ENCODE peak calls at places on chromosomes 13 and 19, in six cellular contexts. A, M, P, C, W and U are unnamed samples.

GRCh38 chr13:98869408-98870090 is 108.3 kb downstream of the DOCK9 start:
- DNase-seq in C (no peak), W (no peak), A (no peak), M (no peak), P (peak; percentile 28), U (no peak)

GRCh38 chr13:80928241-80928640 is 587.3 kb upstream of the SPRY2 start:
- DNase-seq in P (no peak), A (no peak), W (no peak), M (no peak), C (no peak), U (no peak)

GRCh38 chr13:113105032-113105993 is at the start of gene F7:
- DNase-seq in M (peak; percentile 48), A (no peak), W (no peak), C (no peak), P (no peak), U (no peak)

GRCh38 chr19:1074512-1075283 is 7.7 kb downstream of the ARHGAP45 start:
- DNase-seq in M (peak; percentile 97), A (peak; percentile 93), C (peak; percentile 65), W (peak; percentile 94), P (peak; percentile 86), U (peak; percentile 97)

GRCh38 chr13:21058361-21058760 is 3.0 kb downstream of the LATS2 start:
- DNase-seq in C (no peak), A (no peak), P (no peak), M (no peak), W (no peak), U (no peak)

GRCh38 chr13:108176685-108177274 is 38.6 kb downstream of the LIG4 start:
- DNase-seq in W (no peak), C (no peak), A (no peak), M (no peak), P (no peak), U (no peak)

GRCh38 chr19:29119582-29119981 is 93.4 kb downstream of the UQCRFS1 start:
- DNase-seq in A (peak; percentile 48), C (no peak), M (no peak), P (no peak), W (no peak), U (no peak)

GRCh38 chr19:42281175-42282035 is 12.4 kb downstream of the CIC start:
- DNase-seq in W (peak; percentile 52), C (peak; percentile 83), P (peak; percentile 69), A (peak; percentile 89), M (no peak), U (no peak)

GRCh38 chr19:18868380-18869230 is 27.4 kb downstream of the CERS1 start:
- DNase-seq in M (peak; percentile 69), P (no peak), A (no peak), W (no peak), C (no peak), U (no peak)

GRCh38 chr19:18099623-18099995 is 2.0 kb downstream of the MAST3 start:
- DNase-seq in P (no peak), M (no peak), W (no peak), A (no peak), C (no peak), U (no peak)

GRCh38 chr13:92197669-92198068 is 799.2 kb downstream of the GPC5 start:
- DNase-seq in P (no peak), M (no peak), A (no peak), W (no peak), C (no peak), U (no peak)

GRCh38 chr19:40413291-40413994 is at the start of gene PRX:
- DNase-seq in W (no peak), C (no peak), P (no peak), M (peak; percentile 33), A (no peak), U (no peak)

GRCh38 chr19:46748325-46749109 is 2.3 kb upstream of the STRN4 start:
- DNase-seq in C (no peak), A (no peak), P (peak; percentile 59), M (peak; percentile 84), W (peak; percentile 73), U (peak; percentile 84)

GRCh38 chr19:10114651-10115391 is 3.3 kb downstream of the P2RY11 start:
- DNase-seq in M (peak; percentile 75), W (peak; percentile 43), C (no peak), P (no peak), A (no peak), U (peak; percentile 67)

GRCh38 chr13:109271991-109272454 is 514.4 kb downstream of the IRS2 start:
- DNase-seq in C (no peak), W (no peak), P (no peak), A (no peak), M (no peak), U (no peak)

GRCh38 chr13:113115363-113116205 is 7.0 kb upstream of the F10 start:
- DNase-seq in W (no peak), M (peak; percentile 55), P (no peak), C (no peak), A (peak; percentile 59), U (no peak)

GRCh38 chr13:33261426-33262068 is 24.0 kb downstream of the STARD13 start:
- DNase-seq in P (no peak), A (no peak), C (no peak), W (no peak), M (no peak), U (no peak)

GRCh38 chr13:100473087-100473486 is 115.5 kb downstream of the GGACT start:
- DNase-seq in M (no peak), P (no peak), C (no peak), W (no peak), A (no peak), U (no peak)

GRCh38 chr13:80082396-80083096 is 258.4 kb downstream of the SPRY2 start:
- DNase-seq in P (no peak), A (no peak), W (no peak), C (no peak), M (no peak), U (no peak)

GRCh38 chr19:38838208-38838985 is 6.8 kb upstream of the ECH1 start:
- DNase-seq in C (peak; percentile 70), A (no peak), M (no peak), P (no peak), W (no peak), U (no peak)

GRCh38 chr19:38837304-38837626 is 5.7 kb upstream of the ECH1 start:
- DNase-seq in A (no peak), C (no peak), P (no peak), W (no peak), M (no peak), U (no peak)

GRCh38 chr19:38838986-38839761 is 7.6 kb upstream of the ECH1 start:
- DNase-seq in M (no peak), W (peak; percentile 11), A (no peak), C (no peak), P (no peak), U (no peak)

GRCh38 chr19:38836438-38837303 is 5.1 kb upstream of the ECH1 start:
- DNase-seq in W (peak; percentile 16), P (no peak), C (peak; percentile 40), M (no peak), A (no peak), U (no peak)

GRCh38 chr19:38837656-38838121 is 6.1 kb upstream of the ECH1 start:
- DNase-seq in M (no peak), P (no peak), C (no peak), W (no peak), A (no peak), U (no peak)
- H3K4me1 ChIP-seq in M (no peaks in the 10 kb centered on the region), P (peaks cover 45% of the 10 kb centered on the region), C (peaks cover 14% of the 10 kb centered on the region), W (peaks cover 7% of the 10 kb centered on the region), A (peaks cover 71% of the 10 kb centered on the region), U (peaks cover 17% of the 10 kb centered on the region)

GRCh38 chr19:7394728-7395359 is 46.1 kb downstream of the ARHGEF18 start:
- DNase-seq in M (peak; percentile 98), W (peak; percentile 97), A (peak; percentile 92), P (peak; percentile 87), C (peak; percentile 79), U (peak; percentile 95)
- TF ChIP-seq CTCF in M (no peak), W (peak; percentile 11), A (no peak), P (no peak), C (no peak), U (peak; percentile 9)

GRCh38 chr19:54586397-54586796 is 7.0 kb upstream of the LILRA1 start:
- DNase-seq in W (no peak), P (no peak), M (no peak), A (no peak), C (no peak), U (no peak)
- H3K4me1 ChIP-seq in W (no peaks in the 10 kb centered on the region), P (no peaks in the 10 kb centered on the region), M (no peaks in the 10 kb centered on the region), A (no peaks in the 10 kb centered on the region), C (no peaks in the 10 kb centered on the region), U (no peaks in the 10 kb centered on the region)

DNA sequence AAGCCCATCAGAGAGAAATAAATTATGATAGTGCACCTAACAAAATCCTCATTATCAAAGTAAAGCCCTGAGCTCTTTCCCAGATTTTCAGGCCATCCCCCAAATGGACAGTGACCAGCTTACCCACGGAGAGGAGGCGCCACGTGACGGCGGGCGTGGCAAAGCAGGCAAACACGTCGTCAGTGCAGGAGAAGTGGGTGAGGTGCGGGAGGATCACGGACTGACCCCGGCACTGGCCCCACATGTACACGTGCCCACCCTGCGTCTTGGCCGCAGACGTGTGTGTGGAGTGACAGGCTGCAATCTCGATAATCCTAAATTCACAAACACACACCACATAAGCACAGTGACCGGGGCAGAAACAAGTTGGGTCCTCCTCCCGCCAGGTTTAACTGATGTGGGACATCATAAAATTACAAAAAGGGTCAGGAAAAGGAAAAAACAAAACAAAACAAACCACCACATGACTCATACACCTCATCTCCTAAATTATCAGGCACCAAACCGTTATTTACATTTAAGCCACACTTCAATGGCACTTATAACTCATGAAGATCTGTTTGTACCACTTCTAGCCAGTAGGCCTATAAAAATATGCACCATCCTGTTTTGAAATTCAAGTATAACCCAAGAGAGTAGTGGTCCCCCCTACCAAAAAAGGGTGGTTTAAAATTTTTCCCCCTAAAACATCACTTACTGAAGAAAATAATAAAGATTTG is 30.1 kb downstream of the RCBTB2 start:
- DNase-seq in C (no peak), M (peak; percentile 61), P (no peak), W (no peak), A (no peak), U (no peak)
- TF ChIP-seq CTCF in C (no peak), M (no peak), P (no peak), W (no peak), A (no peak), U (no peak)